ENCODE peak calls at places on chromosomes 6 and 20, in nine cellular contexts. G is tibial artery; V is cardiac muscle cell; M is pancreas; U is CD8-positive, alpha-beta T cell; J is coronary artery; F is esophagus muscularis mucosa; B is transverse colon; Q is fibroblast of lung. I is an unnamed sample.

GRCh38 chr6:45665859-45666258 is 288.1 kb upstream of the SUPT3H start:
- DNase-seq in U (no peak), V (no peak), B (no peak), G (no peak), Q (no peak), F (no peak), M (no peak), J (no peak), I (no peak)

GRCh38 chr6:36290668-36291620 is 21.1 kb downstream of the PNPLA1 start:
- DNase-seq in Q (peak; percentile 54), V (peak; percentile 58), F (no peak), B (peak; percentile 60), M (no peak), U (no peak), J (no peak), G (no peak), I (no peak)

GRCh38 chr20:50344232-50345071 is 153.8 kb downstream of the CEBPB start:
- DNase-seq in M (no peak), V (no peak), G (no peak), U (no peak), B (no peak), F (no peak), J (no peak), Q (no peak), I (no peak)

GRCh38 chr20:4488407-4489339 is 233.0 kb upstream of the PRND start:
- DNase-seq in Q (peak; percentile 59), U (no peak), J (no peak), B (no peak), V (peak; percentile 20), M (no peak), F (no peak), G (no peak), I (peak; percentile 51)

GRCh38 chr6:157879034-157879872 is 56.2 kb downstream of the SNX9 start:
- DNase-seq in M (no peak), V (no peak), J (no peak), F (no peak), Q (no peak), B (no peak), G (no peak), U (no peak), I (no peak)

GRCh38 chr20:61422636-61423425 is 170.8 kb downstream of the CDH4 start:
- DNase-seq in Q (no peak), J (no peak), U (no peak), B (no peak), M (no peak), F (no peak), G (no peak), V (no peak), I (no peak)

GRCh38 chr6:141610741-141611140 is 522.0 kb upstream of the GJE1 start:
- DNase-seq in G (no peak), Q (peak; percentile 12), M (no peak), B (no peak), F (no peak), V (peak; percentile 26), U (no peak), J (no peak), I (no peak)

GRCh38 chr6:142530566-142530965 is 228.8 kb downstream of the ADGRG6 start:
- DNase-seq in F (no peak), J (no peak), B (no peak), V (no peak), Q (no peak), U (no peak), M (no peak), G (no peak), I (no peak)

GRCh38 chr6:26366504-26366903 is 1.5 kb downstream of the BTN3A2 start:
- DNase-seq in G (no peak), M (no peak), J (no peak), U (no peak), B (no peak), V (peak; percentile 29), F (no peak), Q (peak; percentile 35), I (no peak)

GRCh38 chr20:44643596-44644383 is 7.7 kb downstream of the ADA start:
- DNase-seq in M (peak; percentile 33), G (peak; percentile 53), U (peak; percentile 68), J (no peak), V (peak; percentile 88), Q (peak; percentile 73), B (peak; percentile 51), F (no peak), I (peak; percentile 86)

GRCh38 chr6:125316621-125317020 is 14.9 kb upstream of the HDDC2 start:
- DNase-seq in B (no peak), Q (no peak), U (no peak), V (peak; percentile 15), J (no peak), G (no peak), F (no peak), M (no peak), I (no peak)

GRCh38 chr6:142867988-142868818 is 76.8 kb downstream of the HIVEP2 start:
- DNase-seq in V (peak; percentile 90), U (no peak), F (no peak), Q (peak; percentile 69), B (no peak), G (no peak), J (no peak), M (no peak), I (no peak)

GRCh38 chr6:21595265-21595950 is 1.9 kb downstream of the SOX4 start:
- DNase-seq in G (no peak), J (peak; percentile 77), Q (no peak), V (peak; percentile 37), U (peak; percentile 31), F (no peak), B (peak; percentile 45), M (peak; percentile 53), I (peak; percentile 56)

GRCh38 chr6:163408352-163408991 is 6.0 kb upstream of the QKI start:
- DNase-seq in M (no peak), B (no peak), J (no peak), U (no peak), V (no peak), G (no peak), F (no peak), Q (no peak), I (no peak)

GRCh38 chr6:163406830-163407229 is 7.7 kb upstream of the QKI start:
- DNase-seq in B (no peak), J (no peak), M (no peak), V (no peak), U (no peak), G (no peak), Q (no peak), F (no peak), I (no peak)

GRCh38 chr6:163405412-163406309 is 8.9 kb upstream of the QKI start:
- DNase-seq in V (peak; percentile 34), J (no peak), M (peak; percentile 78), U (peak; percentile 19), Q (no peak), G (peak; percentile 79), F (peak; percentile 60), B (peak; percentile 46), I (no peak)

GRCh38 chr6:163404825-163405265 is 9.7 kb upstream of the QKI start:
- DNase-seq in M (peak; percentile 54), B (peak; percentile 25), U (no peak), Q (peak; percentile 51), J (no peak), F (peak; percentile 91), G (peak; percentile 60), V (peak; percentile 84), I (peak; percentile 71)

GRCh38 chr6:163406320-163406719 is 8.2 kb upstream of the QKI start:
- DNase-seq in J (no peak), M (no peak), B (no peak), U (no peak), V (no peak), Q (no peak), F (no peak), G (no peak), I (no peak)
- H3K27ac ChIP-seq in J (peak overlapping the region; percentile 66), M (peak overlapping the region; percentile 75), B (peak overlapping the region; percentile 67), U (peak overlapping the region; percentile 24), V (peak overlapping the region; percentile 85), Q (no peak overlapping the region), F (peak overlapping the region; percentile 82), G (peak overlapping the region; percentile 79), I (no peak overlapping the region)

GRCh38 chr6:112665114-112665513 is 318.0 kb downstream of the RFPL4B start:
- DNase-seq in Q (peak; percentile 62), J (no peak), G (no peak), B (no peak), U (no peak), M (no peak), F (no peak), V (peak; percentile 60), I (no peak)
- H3K4me3 ChIP-seq in Q (no peak overlapping the region), J (no peak overlapping the region), G (no peak overlapping the region), B (no peak overlapping the region), U (no peak overlapping the region), M (no peak overlapping the region), F (no peak overlapping the region), V (no peak overlapping the region), I (no peak overlapping the region)

DNA sequence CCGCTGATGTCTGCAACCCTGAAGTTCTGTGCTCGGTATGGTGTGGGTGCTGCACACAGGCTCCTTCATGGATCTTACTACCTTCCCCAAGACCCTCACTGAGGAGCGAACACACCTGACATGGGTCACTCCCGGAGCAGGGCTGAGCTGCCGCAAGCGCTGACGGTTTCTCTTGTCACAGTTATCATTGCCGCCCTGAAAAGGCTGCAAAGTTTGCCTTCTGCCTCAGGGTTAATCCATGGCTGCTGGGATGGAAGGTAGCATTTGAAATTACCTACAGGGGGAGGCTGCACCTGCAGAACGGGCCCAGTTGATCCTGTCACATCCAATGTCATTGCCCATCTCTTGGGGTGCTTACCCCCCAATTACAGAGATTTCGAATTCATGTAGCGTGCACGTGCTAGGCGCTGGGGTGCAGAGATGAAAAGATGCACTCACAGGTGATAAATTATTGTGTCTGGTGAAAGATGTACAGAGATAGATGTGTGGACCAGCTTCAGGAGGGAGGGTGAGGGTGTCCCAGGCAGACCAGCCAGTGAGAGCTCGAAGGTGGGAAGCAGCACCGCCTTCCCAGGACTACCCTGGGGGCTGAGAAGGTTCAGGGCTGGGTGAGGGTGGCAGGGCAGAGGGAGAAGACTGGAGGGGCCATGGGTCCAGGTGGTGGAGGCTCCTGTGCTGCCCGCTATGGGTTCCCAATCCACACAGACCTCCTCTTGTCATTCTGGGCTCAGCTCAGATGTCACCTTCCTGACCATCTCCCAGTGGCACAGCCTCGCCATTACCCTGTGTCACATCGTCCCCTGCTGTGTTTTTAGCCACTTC is 120.1 kb downstream of the SYCP2 start:
- DNase-seq in M (no peak), Q (no peak), U (no peak), B (no peak), V (no peak), G (no peak), F (peak; percentile 60), J (peak; percentile 47), I (no peak)
- H3K27ac ChIP-seq in M (no peak overlapping the region), Q (no peak overlapping the region), U (no peak overlapping the region), B (no peak overlapping the region), V (no peak overlapping the region), G (no peak overlapping the region), F (no peak overlapping the region), J (no peak overlapping the region), I (no peak overlapping the region)

DNA sequence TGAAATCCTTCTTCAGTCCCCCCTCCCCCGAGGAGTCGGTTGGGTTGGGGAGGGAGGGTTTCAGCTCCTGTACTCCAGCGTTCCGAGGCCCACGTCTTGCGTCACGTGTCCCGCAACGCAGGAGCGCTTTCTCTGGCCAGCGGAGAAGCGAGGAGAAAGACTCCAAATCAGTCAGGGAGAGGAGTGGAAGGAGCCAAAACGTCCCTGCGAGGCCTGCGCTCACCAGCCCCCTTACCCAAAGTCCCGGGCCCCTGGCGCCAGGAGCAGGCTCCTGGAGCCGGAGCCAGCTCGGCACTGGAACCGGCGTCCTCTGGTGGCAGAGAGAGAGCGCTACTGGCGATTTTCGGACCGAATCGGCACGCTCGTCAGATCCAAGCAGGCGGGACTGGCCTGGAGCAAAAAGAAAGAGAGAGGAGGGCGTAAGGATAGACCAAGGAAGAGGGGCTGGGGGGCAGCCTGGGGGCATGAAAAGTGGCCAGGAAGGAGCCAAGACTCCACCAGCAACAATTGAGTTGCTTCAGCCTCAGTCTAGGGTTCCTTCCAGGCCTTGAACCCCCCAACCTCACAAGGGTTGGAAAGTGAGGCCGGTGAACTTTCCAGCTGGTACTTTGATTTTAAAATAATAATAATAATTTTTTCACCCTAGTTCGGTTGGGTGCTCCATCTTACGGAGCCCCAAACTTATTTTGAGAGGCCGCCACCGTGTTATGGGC is at the start of gene GNAS:
- DNase-seq in U (peak; percentile 52), B (peak; percentile 62), F (no peak), M (peak; percentile 40), G (no peak), J (no peak), Q (peak; percentile 66), V (peak; percentile 70), I (peak; percentile 87)
- H3K4me3 ChIP-seq in U (peak within 1 kb of the TSS; percentile 55), B (no peak within 1 kb of the TSS), F (peak within 1 kb of the TSS; percentile 53), M (peak within 1 kb of the TSS; percentile 9), G (peak within 1 kb of the TSS; percentile 48), J (peak within 1 kb of the TSS; percentile 70), Q (peak within 1 kb of the TSS; percentile 18), V (peak within 1 kb of the TSS; percentile 52), I (no peak within 1 kb of the TSS)